ENCODE peak calls at places on chromosomes 6 and 20, in four cellular contexts. D is neural crest cell, X is right atrium auricular region, M is anterior cingulate cortex. B is an unnamed sample.

GRCh38 chr6:109580519-109580918 is 97.5 kb upstream of the ZBTB24 start:
- DNase-seq in D (no peak), X (no peak), M (no peak), B (peak; percentile 14)

GRCh38 chr6:7919871-7920270 is 9.3 kb upstream of the TXNDC5 start:
- DNase-seq in D (no peak), X (no peak), M (no peak), B (peak; percentile 66)

GRCh38 chr6:44805239-44805849 is 417.8 kb downstream of the CDC5L start:
- DNase-seq in D (no peak), X (no peak), M (no peak), B (peak; percentile 19)

GRCh38 chr6:124913056-124913455 is 49.2 kb upstream of the RNF217 start:
- DNase-seq in D (no peak), X (no peak), M (no peak), B (no peak)

GRCh38 chr6:81384921-81385320 is 367.6 kb downstream of the TENT5A start:
- DNase-seq in D (no peak), X (no peak), M (no peak), B (no peak)

GRCh38 chr6:11663519-11663918 is 115.1 kb downstream of the ADTRP start:
- DNase-seq in D (no peak), X (no peak), M (no peak), B (no peak)

GRCh38 chr6:151286192-151286591 is 46.4 kb downstream of the AKAP12 start:
- DNase-seq in D (no peak), X (no peak), M (no peak), B (no peak)

GRCh38 chr6:5846889-5847288 is 159.8 kb downstream of the NRN1 start:
- DNase-seq in D (no peak), X (no peak), M (no peak), B (no peak)

GRCh38 chr6:103783344-103783743 is 1076.4 kb downstream of the HACE1 start:
- DNase-seq in D (no peak), X (no peak), M (no peak), B (no peak)

GRCh38 chr6:110653381-110653780 is 161.9 kb downstream of the CDK19 start:
- DNase-seq in D (no peak), X (no peak), M (no peak), B (no peak)

GRCh38 chr6:21666788-21667681 is 73.5 kb downstream of the SOX4 start:
- DNase-seq in D (peak; percentile 12), X (no peak), M (no peak), B (no peak)

GRCh38 chr6:87183687-87184086 is 28.3 kb downstream of the ZNF292 start:
- DNase-seq in D (no peak), X (no peak), M (no peak), B (peak; percentile 18)

GRCh38 chr6:142155895-142156757 is 9.1 kb downstream of the VTA1 start:
- DNase-seq in D (no peak), X (no peak), M (no peak), B (peak; percentile 18)

GRCh38 chr20:34771680-34772081 is 53.8 kb downstream of the NCOA6 start:
- DNase-seq in D (no peak), X (no peak), M (no peak), B (peak; percentile 13)

GRCh38 chr6:129651291-129651691 is 58.7 kb downstream of the ARHGAP18 start:
- DNase-seq in D (no peak), X (no peak), M (no peak), B (no peak)

GRCh38 chr20:37856932-37857660 is 45.8 kb upstream of the VSTM2L start:
- DNase-seq in D (no peak), X (no peak), M (no peak), B (peak; percentile 66)

GRCh38 chr6:9139762-9140161 is 704.4 kb upstream of the SLC35B3 start:
- DNase-seq in D (no peak), X (no peak), M (no peak), B (peak; percentile 94)

GRCh38 chr6:37369321-37370196 is 15.8 kb downstream of the RNF8 start:
- DNase-seq in D (no peak), X (no peak), M (no peak), B (peak; percentile 7)